ENCODE peak calls at places on chromosomes 1 and 21, in ten cellular contexts. One of them, this sample, is unnamed.

GRCh38 chr1:67053535-67053784 is 488 bp downstream of the SLC35D1 start:
- DNase-seq in right lobe of liver: peak
- DNase-seq in breast epithelium: peak
- DNase-seq in cardiac fibroblast: no peak
- DNase-seq in type B pancreatic cell: peak
- DNase-seq in GM10248: peak
- DNase-seq in lung: no peak
- DNase-seq in spleen: no peak
- DNase-seq in psoas muscle: peak
- DNase-seq in uterus: peak
- DNase-seq in this sample: peak

GRCh38 chr1:229839800-229840199 is 213.8 kb downstream of the URB2 start:
- DNase-seq in lung: no peak
- DNase-seq in psoas muscle: no peak
- DNase-seq in breast epithelium: no peak
- DNase-seq in type B pancreatic cell: no peak
- DNase-seq in uterus: no peak
- DNase-seq in cardiac fibroblast: no peak
- DNase-seq in GM10248: no peak
- DNase-seq in right lobe of liver: no peak
- DNase-seq in spleen: no peak
- DNase-seq in this sample: no peak

GRCh38 chr1:91617242-91617837 is 116.7 kb downstream of the CDC7 start:
- DNase-seq in right lobe of liver: peak
- DNase-seq in spleen: no peak
- DNase-seq in cardiac fibroblast: no peak
- DNase-seq in lung: no peak
- DNase-seq in GM10248: no peak
- DNase-seq in uterus: peak
- DNase-seq in breast epithelium: no peak
- DNase-seq in type B pancreatic cell: no peak
- DNase-seq in psoas muscle: peak
- DNase-seq in this sample: no peak

GRCh38 chr1:59266927-59267293 is 30.0 kb upstream of the FGGY start:
- DNase-seq in lung: no peak
- DNase-seq in cardiac fibroblast: no peak
- DNase-seq in uterus: no peak
- DNase-seq in GM10248: peak
- DNase-seq in psoas muscle: no peak
- DNase-seq in type B pancreatic cell: no peak
- DNase-seq in right lobe of liver: no peak
- DNase-seq in breast epithelium: no peak
- DNase-seq in spleen: no peak
- DNase-seq in this sample: no peak

GRCh38 chr1:20271498-20272400 is 18.9 kb upstream of the VWA5B1 start:
- DNase-seq in type B pancreatic cell: no peak
- DNase-seq in lung: no peak
- DNase-seq in uterus: no peak
- DNase-seq in cardiac fibroblast: peak
- DNase-seq in breast epithelium: no peak
- DNase-seq in GM10248: no peak
- DNase-seq in spleen: no peak
- DNase-seq in right lobe of liver: no peak
- DNase-seq in psoas muscle: no peak
- DNase-seq in this sample: no peak

GRCh38 chr1:44025816-44026215 is 5.4 kb downstream of the SLC6A9 start:
- DNase-seq in type B pancreatic cell: no peak
- DNase-seq in psoas muscle: peak
- DNase-seq in GM10248: no peak
- DNase-seq in cardiac fibroblast: no peak
- DNase-seq in uterus: no peak
- DNase-seq in lung: peak
- DNase-seq in spleen: peak
- DNase-seq in right lobe of liver: no peak
- DNase-seq in breast epithelium: no peak
- DNase-seq in this sample: no peak

GRCh38 chr1:192952646-192953045 is 106.5 kb downstream of the UCHL5 start:
- DNase-seq in type B pancreatic cell: no peak
- DNase-seq in right lobe of liver: no peak
- DNase-seq in breast epithelium: no peak
- DNase-seq in GM10248: no peak
- DNase-seq in uterus: no peak
- DNase-seq in cardiac fibroblast: peak
- DNase-seq in psoas muscle: no peak
- DNase-seq in lung: no peak
- DNase-seq in spleen: no peak
- DNase-seq in this sample: no peak

GRCh38 chr1:11858968-11859871 is 475 bp upstream of the NPPB start:
- DNase-seq in spleen: peak
- DNase-seq in lung: peak
- DNase-seq in uterus: peak
- DNase-seq in breast epithelium: no peak
- DNase-seq in psoas muscle: peak
- DNase-seq in type B pancreatic cell: peak
- DNase-seq in right lobe of liver: no peak
- DNase-seq in cardiac fibroblast: peak
- DNase-seq in GM10248: peak
- DNase-seq in this sample: peak

DNA sequence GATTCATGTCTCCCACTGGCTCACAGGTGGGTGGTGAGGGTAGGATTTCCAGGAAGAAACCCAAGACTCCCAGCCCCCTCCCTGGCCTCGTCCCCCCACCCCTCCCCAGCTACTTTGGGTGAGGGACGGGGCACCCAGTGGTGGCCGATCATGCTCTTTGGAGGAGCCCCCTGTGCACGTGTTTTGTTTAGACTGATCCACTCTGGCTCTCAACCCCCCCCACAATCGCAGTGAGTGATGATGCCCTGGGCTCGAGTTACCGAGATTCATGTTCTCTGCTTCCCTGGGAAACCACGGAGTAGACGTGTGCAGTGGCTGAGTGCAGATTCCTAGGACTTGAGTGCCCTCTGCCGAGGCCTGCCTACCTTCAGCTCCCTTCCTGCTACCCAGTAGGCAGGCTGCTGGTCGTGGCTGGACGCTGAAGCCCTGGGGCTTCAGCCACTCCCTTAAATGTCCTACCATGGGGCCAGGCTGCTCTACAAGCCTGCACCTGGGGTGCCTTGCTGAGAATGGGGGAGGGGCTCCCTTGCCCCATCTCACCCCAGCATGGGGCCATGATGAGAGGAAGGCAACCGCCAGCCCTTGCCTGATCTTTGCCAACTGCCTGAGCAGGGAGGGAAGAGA is 3.9 kb upstream of the GRIK3 start:
- DNase-seq in lung: no peak
- DNase-seq in cardiac fibroblast: no peak
- DNase-seq in breast epithelium: peak
- DNase-seq in spleen: no peak
- DNase-seq in uterus: no peak
- DNase-seq in right lobe of liver: no peak
- DNase-seq in type B pancreatic cell: no peak
- DNase-seq in psoas muscle: no peak
- DNase-seq in GM10248: no peak
- DNase-seq in this sample: peak
- TF ChIP-seq CTCF in lung: no peak
- TF ChIP-seq CTCF in cardiac fibroblast: no peak
- TF ChIP-seq CTCF in breast epithelium: peak
- TF ChIP-seq CTCF in spleen: peak
- TF ChIP-seq CTCF in uterus: no peak
- TF ChIP-seq CTCF in right lobe of liver: no peak
- TF ChIP-seq CTCF in type B pancreatic cell: peak
- TF ChIP-seq CTCF in psoas muscle: no peak
- TF ChIP-seq CTCF in GM10248: no peak
- TF ChIP-seq CTCF in this sample: no peak

GRCh38 chr1:185813401-185813979 is 79.3 kb downstream of the HMCN1 start:
- DNase-seq in cardiac fibroblast: peak
- DNase-seq in GM10248: no peak
- DNase-seq in psoas muscle: no peak
- DNase-seq in spleen: no peak
- DNase-seq in type B pancreatic cell: no peak
- DNase-seq in right lobe of liver: no peak
- DNase-seq in breast epithelium: no peak
- DNase-seq in uterus: no peak
- DNase-seq in lung: no peak
- DNase-seq in this sample: peak
- TF ChIP-seq CTCF in cardiac fibroblast: peak
- TF ChIP-seq CTCF in GM10248: peak
- TF ChIP-seq CTCF in psoas muscle: peak
- TF ChIP-seq CTCF in spleen: peak
- TF ChIP-seq CTCF in type B pancreatic cell: peak
- TF ChIP-seq CTCF in right lobe of liver: peak
- TF ChIP-seq CTCF in breast epithelium: peak
- TF ChIP-seq CTCF in uterus: peak
- TF ChIP-seq CTCF in lung: peak
- TF ChIP-seq CTCF in this sample: peak

DNA sequence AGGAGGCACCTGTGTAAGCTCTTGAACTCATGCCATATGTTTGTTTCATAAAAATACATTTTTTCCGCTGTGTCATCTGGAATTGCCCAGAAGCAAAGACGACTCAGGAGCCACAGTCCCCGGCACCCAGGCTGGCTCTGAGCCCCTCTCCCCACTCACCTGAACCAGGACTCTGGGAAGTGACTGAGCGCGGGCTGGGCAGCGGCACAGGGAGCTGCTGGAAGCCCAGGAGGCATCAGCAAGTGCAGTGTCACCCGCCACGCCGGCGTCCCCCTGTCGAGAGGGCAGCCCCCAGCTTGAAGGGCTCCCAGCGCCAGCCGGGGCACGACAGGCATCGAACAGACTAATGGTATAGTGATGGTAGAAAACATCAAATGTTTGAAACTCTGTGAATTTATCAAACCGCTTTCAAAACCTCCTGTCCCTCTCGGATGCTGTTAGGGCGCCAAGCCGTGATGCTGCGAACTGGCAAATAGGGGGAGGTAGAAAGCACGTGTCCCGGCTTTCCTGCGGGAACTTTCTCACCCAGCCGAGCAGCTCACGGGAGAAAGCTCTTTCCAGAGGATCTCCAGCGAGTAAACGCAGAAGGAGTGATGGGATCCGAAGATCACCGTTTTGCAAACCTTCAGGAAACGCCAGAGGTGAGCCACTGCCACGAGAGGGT is 57.8 kb upstream of the COL18A1 start:
- DNase-seq in psoas muscle: peak
- DNase-seq in cardiac fibroblast: no peak
- DNase-seq in lung: no peak
- DNase-seq in breast epithelium: no peak
- DNase-seq in GM10248: no peak
- DNase-seq in uterus: no peak
- DNase-seq in spleen: no peak
- DNase-seq in type B pancreatic cell: no peak
- DNase-seq in right lobe of liver: no peak
- DNase-seq in this sample: no peak
- TF ChIP-seq CTCF in psoas muscle: no peak
- TF ChIP-seq CTCF in cardiac fibroblast: no peak
- TF ChIP-seq CTCF in lung: no peak
- TF ChIP-seq CTCF in breast epithelium: no peak
- TF ChIP-seq CTCF in GM10248: no peak
- TF ChIP-seq CTCF in uterus: no peak
- TF ChIP-seq CTCF in spleen: no peak
- TF ChIP-seq CTCF in type B pancreatic cell: no peak
- TF ChIP-seq CTCF in right lobe of liver: no peak
- TF ChIP-seq CTCF in this sample: no peak

GRCh38 chr1:27526569-27527222 is 36.7 kb upstream of the WASF2 start:
- DNase-seq in type B pancreatic cell: no peak
- DNase-seq in spleen: no peak
- DNase-seq in psoas muscle: peak
- DNase-seq in right lobe of liver: no peak
- DNase-seq in uterus: no peak
- DNase-seq in GM10248: peak
- DNase-seq in breast epithelium: no peak
- DNase-seq in lung: no peak
- DNase-seq in cardiac fibroblast: no peak
- DNase-seq in this sample: no peak

GRCh38 chr1:27528701-27529637 is 39.0 kb upstream of the WASF2 start:
- DNase-seq in psoas muscle: peak
- DNase-seq in spleen: no peak
- DNase-seq in right lobe of liver: no peak
- DNase-seq in breast epithelium: no peak
- DNase-seq in GM10248: no peak
- DNase-seq in lung: no peak
- DNase-seq in uterus: peak
- DNase-seq in cardiac fibroblast: peak
- DNase-seq in type B pancreatic cell: no peak
- DNase-seq in this sample: no peak

GRCh38 chr1:27529638-27530018 is 39.7 kb upstream of the WASF2 start:
- DNase-seq in psoas muscle: no peak
- DNase-seq in cardiac fibroblast: no peak
- DNase-seq in lung: no peak
- DNase-seq in right lobe of liver: no peak
- DNase-seq in uterus: no peak
- DNase-seq in type B pancreatic cell: no peak
- DNase-seq in GM10248: no peak
- DNase-seq in spleen: no peak
- DNase-seq in breast epithelium: no peak
- DNase-seq in this sample: no peak

GRCh38 chr1:27527223-27527856 is 37.4 kb upstream of the WASF2 start:
- DNase-seq in breast epithelium: peak
- DNase-seq in type B pancreatic cell: no peak
- DNase-seq in lung: no peak
- DNase-seq in uterus: peak
- DNase-seq in right lobe of liver: no peak
- DNase-seq in GM10248: peak
- DNase-seq in psoas muscle: peak
- DNase-seq in cardiac fibroblast: no peak
- DNase-seq in spleen: no peak
- DNase-seq in this sample: peak

GRCh38 chr1:27527857-27528700 is 38.1 kb upstream of the WASF2 start:
- DNase-seq in type B pancreatic cell: no peak
- DNase-seq in uterus: peak
- DNase-seq in GM10248: peak
- DNase-seq in right lobe of liver: no peak
- DNase-seq in psoas muscle: no peak
- DNase-seq in spleen: peak
- DNase-seq in breast epithelium: no peak
- DNase-seq in cardiac fibroblast: no peak
- DNase-seq in lung: peak
- DNase-seq in this sample: peak
- TF ChIP-seq CTCF in type B pancreatic cell: peak
- TF ChIP-seq CTCF in uterus: peak
- TF ChIP-seq CTCF in GM10248: no peak
- TF ChIP-seq CTCF in right lobe of liver: no peak
- TF ChIP-seq CTCF in psoas muscle: no peak
- TF ChIP-seq CTCF in spleen: no peak
- TF ChIP-seq CTCF in breast epithelium: no peak
- TF ChIP-seq CTCF in cardiac fibroblast: no peak
- TF ChIP-seq CTCF in lung: no peak
- TF ChIP-seq CTCF in this sample: no peak

GRCh38 chr1:89994805-89995594 is at the start of gene ZNF326:
- DNase-seq in right lobe of liver: peak
- DNase-seq in uterus: peak
- DNase-seq in GM10248: peak
- DNase-seq in type B pancreatic cell: peak
- DNase-seq in breast epithelium: peak
- DNase-seq in cardiac fibroblast: peak
- DNase-seq in spleen: peak
- DNase-seq in psoas muscle: peak
- DNase-seq in lung: peak
- DNase-seq in this sample: peak
- TF ChIP-seq CTCF in right lobe of liver: no peak
- TF ChIP-seq CTCF in uterus: no peak
- TF ChIP-seq CTCF in GM10248: peak
- TF ChIP-seq CTCF in type B pancreatic cell: no peak
- TF ChIP-seq CTCF in breast epithelium: no peak
- TF ChIP-seq CTCF in cardiac fibroblast: no peak
- TF ChIP-seq CTCF in spleen: no peak
- TF ChIP-seq CTCF in psoas muscle: no peak
- TF ChIP-seq CTCF in lung: no peak
- TF ChIP-seq CTCF in this sample: no peak

GRCh38 chr1:7208647-7209180 is 423.5 kb downstream of the CAMTA1 start:
- DNase-seq in lung: no peak
- DNase-seq in right lobe of liver: no peak
- DNase-seq in breast epithelium: no peak
- DNase-seq in psoas muscle: no peak
- DNase-seq in GM10248: no peak
- DNase-seq in uterus: no peak
- DNase-seq in cardiac fibroblast: no peak
- DNase-seq in spleen: no peak
- DNase-seq in type B pancreatic cell: no peak
- DNase-seq in this sample: no peak
- TF ChIP-seq CTCF in lung: no peak
- TF ChIP-seq CTCF in right lobe of liver: no peak
- TF ChIP-seq CTCF in breast epithelium: no peak
- TF ChIP-seq CTCF in psoas muscle: no peak
- TF ChIP-seq CTCF in GM10248: no peak
- TF ChIP-seq CTCF in uterus: no peak
- TF ChIP-seq CTCF in cardiac fibroblast: no peak
- TF ChIP-seq CTCF in spleen: no peak
- TF ChIP-seq CTCF in type B pancreatic cell: no peak
- TF ChIP-seq CTCF in this sample: no peak